ENCODE peak calls at places on chromosomes 1 and 21, in four cellular contexts. L is hepatocyte, M is gastrocnemius medialis, X is pancreas. O is an unnamed sample. For H3K36me3, the result is how much of the 10 kb centered on the place peaks cover.

GRCh38 chr1:230772457-230773395 is 25.5 kb downstream of the CAPN9 start:
- DNase-seq in X (peak), M (peak), L (peak), O (peak)

GRCh38 chr1:23004112-23004511 is 11.5 kb downstream of the TEX46 start:
- DNase-seq in X (no peak), M (no peak), L (no peak), O (no peak)

GRCh38 chr1:155261401-155261887 is 716 bp downstream of the SCAMP3 start:
- DNase-seq in X (peak), L (no peak), M (no peak), O (no peak)

GRCh38 chr1:109531205-109531779 is 8.4 kb upstream of the GPR61 start:
- DNase-seq in M (peak), X (no peak), L (no peak), O (no peak)

GRCh38 chr1:198888379-198888778 is 249.5 kb downstream of the PTPRC start:
- DNase-seq in M (no peak), L (no peak), X (no peak), O (no peak)

GRCh38 chr1:61538228-61538627 is 186.7 kb downstream of the TM2D1 start:
- DNase-seq in L (no peak), X (no peak), M (no peak), O (no peak)

GRCh38 chr1:217564833-217565232 is 66.1 kb downstream of the GPATCH2 start:
- DNase-seq in X (no peak), L (no peak), M (no peak), O (no peak)

GRCh38 chr1:111909010-111909409 is 80.5 kb downstream of the KCND3 start:
- DNase-seq in X (no peak), L (no peak), M (no peak), O (no peak)

GRCh38 chr21:38913120-38913975 is 107.6 kb downstream of the ETS2 start:
- DNase-seq in M (peak), X (peak), L (peak), O (no peak)

GRCh38 chr1:47502746-47503370 is 65.0 kb downstream of the FOXD2 start:
- DNase-seq in L (no peak), M (no peak), X (no peak), O (no peak)

GRCh38 chr1:2294033-2294640 is 66.0 kb downstream of the SKI start:
- DNase-seq in X (no peak), M (no peak), L (no peak), O (no peak)

GRCh38 chr1:194535369-194535768 is 1349.0 kb upstream of the B3GALT2 start:
- DNase-seq in M (no peak), L (peak), X (no peak), O (no peak)

GRCh38 chr1:14340244-14340800 is 258.2 kb upstream of the KAZN start:
- DNase-seq in X (no peak), M (no peak), L (no peak), O (no peak)

GRCh38 chr1:37085393-37085792 is 51.1 kb upstream of the GRIK3 start:
- DNase-seq in X (no peak), L (no peak), M (no peak), O (peak)

GRCh38 chr1:197065549-197065948 is 1.5 kb downstream of the F13B start:
- DNase-seq in L (no peak), X (no peak), M (no peak), O (no peak)

GRCh38 chr1:25031966-25032667 is 102.0 kb upstream of the RUNX3 start:
- DNase-seq in X (peak), L (no peak), M (no peak), O (no peak)

GRCh38 chr1:67097305-67097704 is 37.5 kb downstream of the C1orf141 start:
- DNase-seq in M (no peak), L (no peak), X (no peak), O (no peak)

GRCh38 chr1:119885903-119886783 is 10.2 kb downstream of the ADAM30 start:
- DNase-seq in L (peak), M (peak), X (peak), O (peak)

GRCh38 chr1:50420689-50421365 is 2.4 kb downstream of the DMRTA2 start:
- DNase-seq in L (no peak), X (no peak), M (no peak), O (no peak)

GRCh38 chr21:26964379-26964778 is 2.5 kb downstream of the ADAMTS5 start:
- DNase-seq in M (peak), L (no peak), X (peak), O (no peak)

GRCh38 chr1:47785561-47786271 is 211.5 kb downstream of the TRABD2B start:
- DNase-seq in L (peak), M (peak), X (no peak), O (peak)

GRCh38 chr1:184974086-184974836 is at the start of gene NIBAN1:
- DNase-seq in L (peak), M (peak), X (peak), O (peak)

GRCh38 chr1:231949277-231950122 is 322.9 kb downstream of the DISC1 start:
- DNase-seq in L (peak), M (peak), X (no peak), O (no peak)

GRCh38 chr21:42453301-42454220 is 42.5 kb downstream of the RSPH1 start:
- DNase-seq in M (no peak), X (peak), L (no peak), O (no peak)

GRCh38 chr1:78279051-78279450 is 211.7 kb upstream of the PTGFR start:
- DNase-seq in X (no peak), M (no peak), L (no peak), O (no peak)

GRCh38 chr1:43505077-43505780 is 25.5 kb upstream of the PTPRF start:
- DNase-seq in X (peak), M (no peak), L (peak), O (peak)

GRCh38 chr1:209769171-209769904 is 13.5 kb downstream of the TRAF3IP3 start:
- DNase-seq in X (no peak), L (peak), M (peak), O (no peak)

GRCh38 chr1:186792870-186793581 is 35.7 kb upstream of the PLA2G4A start:
- DNase-seq in M (no peak), X (no peak), L (no peak), O (no peak)

GRCh38 chr1:195831789-195832188 is 776.5 kb downstream of the KCNT2 start:
- DNase-seq in M (no peak), L (no peak), X (no peak), O (no peak)

GRCh38 chr1:80258659-80259058 is 1252.1 kb upstream of the ADGRL4 start:
- DNase-seq in M (no peak), L (peak), X (no peak), O (no peak)

GRCh38 chr1:230976825-230977747 is 1.6 kb downstream of the TTC13 start:
- DNase-seq in L (no peak), X (no peak), M (no peak), O (no peak)

GRCh38 chr1:231938651-231939050 is 312.1 kb downstream of the DISC1 start:
- DNase-seq in M (no peak), X (no peak), L (no peak), O (no peak)

DNA sequence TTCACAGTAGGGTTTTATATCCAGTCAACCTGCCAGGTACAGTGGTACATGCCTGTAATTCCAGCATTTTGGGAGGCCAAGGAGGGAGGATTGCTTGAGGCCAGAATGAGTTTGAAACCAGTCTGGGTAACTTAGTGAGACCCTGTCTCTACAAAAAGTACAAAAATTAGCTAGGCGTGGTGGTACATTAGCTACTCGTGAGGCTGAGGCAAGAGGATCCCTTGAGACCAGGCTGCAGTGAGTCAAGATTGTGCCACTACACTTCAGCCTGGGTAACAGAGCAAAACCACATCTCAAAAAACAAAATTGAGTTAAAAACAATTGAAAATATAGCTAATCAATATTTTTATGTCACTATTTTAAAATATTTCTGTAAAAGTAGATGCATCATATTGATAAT is 33.2 kb downstream of the DDI2 start:
- DNase-seq in X (no peak), L (no peak), M (no peak), O (no peak)
- H3K36me3 ChIP-seq in X (under half), L (under half), M (under half), O (half or more)

GRCh38 chr1:41917835-41918449 is 780 bp downstream of the HIVEP3 start:
- DNase-seq in X (peak), L (peak), M (peak), O (peak)

GRCh38 chr1:41917051-41917530 is 1.6 kb downstream of the HIVEP3 start:
- DNase-seq in M (no peak), X (no peak), L (no peak), O (no peak)

GRCh38 chr1:41919131-41919530 is 409 bp upstream of the HIVEP3 start:
- DNase-seq in L (no peak), X (no peak), M (no peak), O (no peak)

GRCh38 chr1:41919764-41920397 is 1.2 kb upstream of the HIVEP3 start:
- DNase-seq in L (peak), X (no peak), M (peak), O (peak)

GRCh38 chr1:41918450-41919043 is at the start of gene HIVEP3:
- DNase-seq in L (no peak), M (no peak), X (no peak), O (peak)
- TF ChIP-seq CTCF in L (no peak), M (peak), X (no peak), O (no peak)

GRCh38 chr1:87728169-87728568 is 399.5 kb downstream of the LMO4 start:
- DNase-seq in X (no peak), L (no peak), M (no peak), O (no peak)
- H3K36me3 ChIP-seq in X (under half), L (under half), M (under half), O (under half)

GRCh38 chr1:70146488-70146887 is 58.9 kb downstream of the LRRC40 start:
- DNase-seq in L (no peak), M (no peak), X (no peak), O (no peak)

GRCh38 chr1:70140343-70140742 is 65.0 kb downstream of the LRRC40 start:
- DNase-seq in M (no peak), X (no peak), L (peak), O (no peak)

GRCh38 chr1:70140894-70141293 is 64.5 kb downstream of the LRRC40 start:
- DNase-seq in X (no peak), L (peak), M (no peak), O (no peak)

GRCh38 chr1:70143052-70143659 is 62.2 kb downstream of the LRRC40 start:
- DNase-seq in L (no peak), X (no peak), M (no peak), O (no peak)

DNA sequence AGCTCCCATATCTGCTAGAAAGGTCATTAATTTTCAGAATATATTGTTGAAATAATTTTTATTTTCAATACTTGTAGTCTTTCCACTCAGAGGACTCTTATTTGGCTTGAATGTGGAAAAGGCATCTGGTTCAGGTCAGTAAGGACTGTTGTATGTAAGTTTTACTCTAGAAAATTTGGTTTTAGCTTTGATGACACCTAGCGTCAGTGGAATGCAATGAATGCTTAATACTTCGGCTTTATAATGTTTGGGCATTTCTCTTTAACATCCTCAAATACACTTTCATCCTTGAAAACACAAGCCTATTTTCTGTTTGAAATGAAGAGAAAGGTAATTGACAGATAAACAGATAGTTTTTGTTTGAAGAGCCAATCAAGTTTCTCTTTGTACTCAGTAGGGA is 63.3 kb downstream of the LRRC40 start:
- DNase-seq in L (no peak), X (no peak), M (no peak), O (no peak)
- TF ChIP-seq CTCF in L (peak), X (no peak), M (no peak), O (no peak)

DNA sequence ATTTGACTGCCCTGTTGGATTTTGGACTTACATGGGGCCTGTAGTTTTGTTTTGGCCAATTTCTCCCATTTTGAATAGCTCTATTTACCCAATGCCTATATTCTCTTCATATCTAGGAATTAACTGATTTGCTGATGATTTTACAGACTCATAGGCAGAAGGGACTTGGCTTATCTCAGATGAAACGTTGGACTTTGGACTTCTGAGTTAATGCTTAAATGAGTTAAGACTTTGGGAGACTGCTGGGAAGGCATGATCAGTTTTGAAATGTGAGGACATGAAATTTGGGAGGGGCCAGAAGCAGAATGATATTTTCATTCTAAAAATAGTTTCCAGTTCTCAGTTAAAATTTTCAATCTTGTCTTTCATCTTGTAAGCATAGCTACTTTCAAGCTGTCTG is 222.3 kb downstream of the COP1 start:
- DNase-seq in X (no peak), L (peak), M (no peak), O (no peak)
- H3K36me3 ChIP-seq in X (under half), L (under half), M (under half), O (half or more)

DNA sequence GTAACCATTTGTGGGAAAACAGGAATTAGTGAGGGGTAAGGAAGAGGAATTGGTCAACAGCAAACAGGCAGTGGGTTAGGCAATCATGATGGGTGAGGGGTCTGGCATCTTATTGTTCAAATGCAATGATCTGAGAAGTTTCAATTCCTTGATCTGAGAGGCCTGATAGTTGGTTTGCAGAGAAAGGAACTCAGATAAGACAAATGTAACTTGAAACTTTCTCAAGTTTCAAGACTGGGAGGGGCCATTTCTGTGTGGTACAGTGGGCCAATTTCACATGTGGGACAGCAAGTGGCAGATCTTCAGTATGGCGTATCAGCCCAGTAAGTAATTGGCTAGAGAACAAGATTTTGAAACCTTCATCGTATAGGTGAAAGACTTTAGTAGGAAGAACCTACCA is 102.5 kb downstream of the XPR1 start:
- DNase-seq in L (no peak), X (no peak), M (no peak), O (no peak)
- TF ChIP-seq CTCF in L (no peak), X (no peak), M (no peak), O (no peak)

GRCh38 chr1:27293915-27294314 is 28.0 kb upstream of the TMEM222 start:
- DNase-seq in X (no peak), L (no peak), M (no peak), O (no peak)
- H3K36me3 ChIP-seq in X (under half), L (under half), M (under half), O (half or more)

GRCh38 chr1:202725541-202725940 is 15.3 kb upstream of the SYT2 start:
- DNase-seq in X (no peak), L (no peak), M (no peak), O (no peak)
- TF ChIP-seq CTCF in X (no peak), L (no peak), M (no peak), O (no peak)

GRCh38 chr1:54404263-54404662 is 1.9 kb downstream of the SSBP3 start:
- DNase-seq in X (no peak), L (no peak), M (no peak), O (no peak)
- H3K36me3 ChIP-seq in X (under half), L (under half), M (under half), O (half or more)

GRCh38 chr1:31362032-31362431 is 10.8 kb downstream of the FABP3 start:
- DNase-seq in L (no peak), X (no peak), M (peak), O (no peak)

GRCh38 chr1:31361607-31362006 is 11.3 kb downstream of the FABP3 start:
- DNase-seq in L (no peak), X (no peak), M (no peak), O (no peak)

GRCh38 chr1:31368611-31369107 is 4.2 kb downstream of the FABP3 start:
- DNase-seq in M (peak), L (no peak), X (no peak), O (no peak)

GRCh38 chr1:31366796-31367195 is 6.1 kb downstream of the FABP3 start:
- DNase-seq in M (no peak), L (no peak), X (no peak), O (no peak)

DNA sequence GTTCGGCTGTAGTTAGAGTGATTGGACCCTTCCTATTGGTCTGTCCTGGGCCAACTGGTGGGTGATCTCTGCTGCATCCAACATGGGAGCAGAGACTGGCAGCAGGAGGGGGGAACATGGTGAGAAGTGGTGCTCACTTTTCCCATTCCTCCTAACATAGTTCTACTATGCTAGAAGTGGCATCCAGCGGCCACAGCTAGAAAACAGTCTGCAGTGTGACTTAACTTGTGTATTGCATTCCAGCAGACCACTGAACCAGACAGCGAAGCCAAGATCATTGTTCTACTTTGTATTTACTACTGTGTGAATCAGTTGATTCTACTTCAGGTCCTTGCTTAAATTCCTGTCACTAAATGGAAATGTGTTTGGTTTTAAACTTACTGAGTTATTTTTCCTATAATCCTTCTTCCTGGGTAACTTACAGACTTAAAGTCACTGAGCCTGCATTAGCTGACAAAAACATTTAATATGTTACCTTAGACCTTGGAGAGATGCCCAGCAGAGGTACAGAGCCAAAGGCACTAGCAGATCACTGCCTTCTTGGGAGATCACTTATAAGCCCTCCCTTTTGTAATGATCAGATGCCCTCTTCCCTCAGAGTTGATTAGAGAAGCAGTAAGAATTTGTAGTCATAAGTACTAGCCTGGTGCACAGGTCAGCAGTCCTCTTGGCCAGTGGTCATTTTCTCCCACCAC is 8.2 kb downstream of the FABP3 start:
- DNase-seq in L (no peak), M (no peak), X (no peak), O (no peak)
- TF ChIP-seq CTCF in L (no peak), M (no peak), X (no peak), O (no peak)

O was measured in WERI-Rb-1.